ENCODE peak calls at places on chromosomes 16 and 17, in five cellular contexts. X is foreskin melanocyte; Y is left ventricle myocardium inferior; R is CD8-positive, alpha-beta T cell; O is progenitor cell of endocrine pancreas. C is an unnamed sample.

GRCh38 chr17:4130715-4131114 is 12.1 kb downstream of the ZZEF1 start:
- DNase-seq in O (no peak), R (no peak), X (peak; percentile 40), Y (no peak), C (no peak)

GRCh38 chr17:17567631-17568030 is 23.9 kb downstream of the PEMT start:
- DNase-seq in X (no peak), R (no peak), Y (peak; percentile 76), O (no peak), C (no peak)

GRCh38 chr17:77203846-77204245 is 63.1 kb downstream of the SEC14L1 start:
- DNase-seq in O (no peak), R (no peak), Y (no peak), X (no peak), C (no peak)

GRCh38 chr17:75277664-75278071 is 6.6 kb upstream of the MIF4GD start:
- DNase-seq in X (no peak), O (no peak), Y (no peak), R (no peak), C (no peak)

GRCh38 chr16:1965610-1966009 is 984 bp upstream of the RPS2 start:
- DNase-seq in O (no peak), X (no peak), R (no peak), Y (no peak), C (no peak)

GRCh38 chr16:56382901-56383355 is 42.4 kb downstream of the AMFR start:
- DNase-seq in Y (no peak), R (no peak), O (no peak), X (peak; percentile 37), C (no peak)

GRCh38 chr16:84737658-84738057 is 37.9 kb downstream of the USP10 start:
- DNase-seq in R (no peak), X (no peak), O (no peak), Y (no peak), C (no peak)

GRCh38 chr16:19559242-19559910 is 3.9 kb downstream of the VPS35L start:
- DNase-seq in X (peak; percentile 48), O (no peak), Y (no peak), R (peak; percentile 37), C (peak; percentile 68)

GRCh38 chr16:47461598-47462266 is 601 bp downstream of the PHKB start:
- DNase-seq in R (no peak), X (peak; percentile 26), Y (no peak), O (no peak), C (peak; percentile 60)

GRCh38 chr17:58534901-58535421 is 20.5 kb upstream of the MTMR4 start:
- DNase-seq in O (no peak), Y (peak; percentile 47), R (no peak), X (no peak), C (no peak)

GRCh38 chr17:58369214-58370031 is 17.4 kb upstream of the SUPT4H1 start:
- DNase-seq in X (no peak), Y (no peak), R (no peak), O (no peak), C (no peak)

GRCh38 chr16:86565644-86566511 is 751 bp upstream of the FOXC2 start:
- DNase-seq in O (no peak), Y (no peak), R (no peak), X (no peak), C (no peak)

GRCh38 chr16:3182608-3183444 is 5.2 kb upstream of the OR1F1 start:
- DNase-seq in R (peak; percentile 51), X (peak; percentile 78), Y (no peak), O (no peak), C (peak; percentile 86)

GRCh38 chr16:78258651-78259050 is 159.2 kb downstream of the WWOX start:
- DNase-seq in Y (no peak), R (no peak), X (no peak), O (no peak), C (no peak)

GRCh38 chr17:27242951-27243350 is 51.0 kb upstream of the WSB1 start:
- DNase-seq in X (no peak), R (no peak), O (no peak), Y (no peak), C (no peak)

GRCh38 chr17:5526821-5527598 is 40.6 kb downstream of the MIS12 start:
- DNase-seq in Y (peak; percentile 67), X (peak; percentile 70), O (no peak), R (no peak), C (peak; percentile 38)

GRCh38 chr16:81632392-81633146 is 146.5 kb upstream of the PLCG2 start:
- DNase-seq in X (peak; percentile 28), R (peak; percentile 78), O (no peak), Y (no peak), C (no peak)

GRCh38 chr16:68146583-68146982 is 61.4 kb downstream of the NFATC3 start:
- DNase-seq in Y (no peak), R (no peak), X (no peak), O (no peak), C (no peak)

GRCh38 chr16:29975811-29976511 is 2.3 kb downstream of the TAOK2 start:
- DNase-seq in X (no peak), O (no peak), R (no peak), Y (no peak), C (no peak)

GRCh38 chr17:34850964-34851363 is 110.3 kb downstream of the CCT6B start:
- DNase-seq in O (no peak), X (no peak), R (no peak), Y (no peak), C (no peak)

GRCh38 chr17:17348872-17349723 is 45.9 kb downstream of the NT5M start:
- DNase-seq in R (no peak), Y (no peak), O (no peak), X (no peak), C (no peak)

GRCh38 chr17:83189013-83189672 is 109.7 kb downstream of the METRNL start:
- DNase-seq in O (no peak), R (no peak), Y (no peak), X (no peak), C (no peak)

GRCh38 chr17:17886747-17887146 is 50.0 kb upstream of the SREBF1 start:
- DNase-seq in X (no peak), R (no peak), Y (no peak), O (no peak), C (no peak)

GRCh38 chr17:50026046-50026675 is 29.7 kb upstream of the ITGA3 start:
- DNase-seq in Y (no peak), O (no peak), R (no peak), X (no peak), C (no peak)

GRCh38 chr17:20926532-20926931 is 116.3 kb downstream of the USP22 start:
- DNase-seq in Y (no peak), O (no peak), R (no peak), X (peak; percentile 50), C (peak; percentile 52)

GRCh38 chr17:4407216-4407615 is 26.5 kb upstream of the SPNS3 start:
- DNase-seq in O (no peak), Y (no peak), R (no peak), X (peak; percentile 8), C (no peak)

GRCh38 chr17:79778504-79779087 is 648 bp downstream of the CBX2 start:
- DNase-seq in R (no peak), O (no peak), Y (no peak), X (no peak), C (peak; percentile 46)

GRCh38 chr17:34556384-34556783 is 23.0 kb upstream of the TMEM132E start:
- DNase-seq in O (peak; percentile 40), R (no peak), Y (no peak), X (no peak), C (peak; percentile 11)

GRCh38 chr16:88978608-88979346 is 1.8 kb upstream of the CBFA2T3 start:
- DNase-seq in R (no peak), X (no peak), O (no peak), Y (no peak), C (no peak)

GRCh38 chr16:55759983-55760664 is 72.8 kb downstream of the CES1 start:
- DNase-seq in O (no peak), Y (peak; percentile 24), X (no peak), R (no peak), C (no peak)

GRCh38 chr16:27305839-27306442 is 7.8 kb upstream of the IL4R start:
- DNase-seq in O (no peak), Y (no peak), R (no peak), X (no peak), C (no peak)

GRCh38 chr17:6548578-6549330 is 7.6 kb downstream of the PITPNM3 start:
- DNase-seq in X (no peak), Y (no peak), R (no peak), O (no peak), C (no peak)

GRCh38 chr17:47719411-47720152 is 13.5 kb upstream of the TBX21 start:
- DNase-seq in Y (no peak), O (no peak), R (no peak), X (no peak), C (no peak)

GRCh38 chr17:50428831-50429424 is 2.9 kb downstream of the ACSF2 start:
- DNase-seq in Y (no peak), R (no peak), X (peak; percentile 20), O (no peak), C (no peak)

GRCh38 chr17:60170835-60171752 is 21.3 kb downstream of the CA4 start:
- DNase-seq in O (no peak), R (no peak), X (peak; percentile 45), Y (no peak), C (no peak)

GRCh38 chr17:59785091-59785799 is 77.8 kb downstream of the VMP1 start:
- DNase-seq in R (no peak), O (no peak), Y (no peak), X (no peak), C (no peak)

C was measured in SK-MEL-5.